ENCODE peak calls at places on chromosomes 2 and 18, in four cellular contexts. One of them, this sample, is unnamed.

GRCh38 chr18:31719363-31720006 is 35.1 kb upstream of the B4GALT6 start:
- DNase-seq in K562: no peak
- DNase-seq in GM12878: no peak
- DNase-seq in HepG2: no peak
- DNase-seq in this sample: no peak

GRCh38 chr2:223797811-223798721 is 39.3 kb downstream of the AP1S3 start:
- DNase-seq in K562: no peak
- DNase-seq in GM12878: peak
- DNase-seq in HepG2: peak
- DNase-seq in this sample: no peak

GRCh38 chr2:138087761-138088602 is 123.7 kb downstream of the HNMT start:
- DNase-seq in K562: no peak
- DNase-seq in GM12878: no peak
- DNase-seq in HepG2: no peak
- DNase-seq in this sample: no peak

GRCh38 chr2:240821429-240821778 is 1.4 kb upstream of the KIF1A start:
- DNase-seq in K562: no peak
- DNase-seq in GM12878: no peak
- DNase-seq in HepG2: no peak
- DNase-seq in this sample: no peak

GRCh38 chr2:239714116-239714515 is 311.0 kb downstream of the NDUFA10 start:
- DNase-seq in K562: no peak
- DNase-seq in GM12878: no peak
- DNase-seq in HepG2: no peak
- DNase-seq in this sample: no peak

GRCh38 chr2:196453613-196454047 is 185.9 kb upstream of the CCDC150 start:
- DNase-seq in K562: peak
- DNase-seq in GM12878: peak
- DNase-seq in HepG2: peak
- DNase-seq in this sample: peak

GRCh38 chr2:207241198-207241597 is 75.5 kb upstream of the KLF7 start:
- DNase-seq in K562: no peak
- DNase-seq in GM12878: no peak
- DNase-seq in HepG2: no peak
- DNase-seq in this sample: no peak

GRCh38 chr2:236459393-236459792 is 110.2 kb upstream of the ACKR3 start:
- DNase-seq in K562: no peak
- DNase-seq in GM12878: no peak
- DNase-seq in HepG2: no peak
- DNase-seq in this sample: no peak

GRCh38 chr2:148888003-148888501 is 13.0 kb downstream of the KIF5C start:
- DNase-seq in K562: no peak
- DNase-seq in GM12878: no peak
- DNase-seq in HepG2: no peak
- DNase-seq in this sample: peak

GRCh38 chr2:27428978-27429541 is 629 bp downstream of the NRBP1 start:
- DNase-seq in K562: peak
- DNase-seq in GM12878: no peak
- DNase-seq in HepG2: peak
- DNase-seq in this sample: peak

GRCh38 chr2:203599509-203599908 is 64.4 kb upstream of the RAPH1 start:
- DNase-seq in K562: no peak
- DNase-seq in GM12878: peak
- DNase-seq in HepG2: no peak
- DNase-seq in this sample: no peak

GRCh38 chr2:42217307-42217706 is 48.2 kb downstream of the EML4 start:
- DNase-seq in K562: no peak
- DNase-seq in GM12878: no peak
- DNase-seq in HepG2: peak
- DNase-seq in this sample: no peak

GRCh38 chr2:112061840-112062239 is 6.8 kb downstream of the TMEM87B start:
- DNase-seq in K562: no peak
- DNase-seq in GM12878: no peak
- DNase-seq in HepG2: no peak
- DNase-seq in this sample: no peak

GRCh38 chr18:50193796-50194622 is 938 bp downstream of the MYO5B start:
- DNase-seq in K562: no peak
- DNase-seq in GM12878: no peak
- DNase-seq in HepG2: no peak
- DNase-seq in this sample: peak

GRCh38 chr2:94622113-94622618 is 249.1 kb upstream of the TEKT4 start:
- DNase-seq in K562: no peak
- DNase-seq in GM12878: no peak
- DNase-seq in HepG2: no peak
- DNase-seq in this sample: no peak

GRCh38 chr2:223916181-223916900 is 28.8 kb downstream of the WDFY1 start:
- DNase-seq in K562: no peak
- DNase-seq in GM12878: no peak
- DNase-seq in HepG2: no peak
- DNase-seq in this sample: no peak

GRCh38 chr2:48619526-48619925 is 1.9 kb downstream of the GTF2A1L start:
- DNase-seq in K562: no peak
- DNase-seq in GM12878: no peak
- DNase-seq in HepG2: no peak
- DNase-seq in this sample: no peak

DNA sequence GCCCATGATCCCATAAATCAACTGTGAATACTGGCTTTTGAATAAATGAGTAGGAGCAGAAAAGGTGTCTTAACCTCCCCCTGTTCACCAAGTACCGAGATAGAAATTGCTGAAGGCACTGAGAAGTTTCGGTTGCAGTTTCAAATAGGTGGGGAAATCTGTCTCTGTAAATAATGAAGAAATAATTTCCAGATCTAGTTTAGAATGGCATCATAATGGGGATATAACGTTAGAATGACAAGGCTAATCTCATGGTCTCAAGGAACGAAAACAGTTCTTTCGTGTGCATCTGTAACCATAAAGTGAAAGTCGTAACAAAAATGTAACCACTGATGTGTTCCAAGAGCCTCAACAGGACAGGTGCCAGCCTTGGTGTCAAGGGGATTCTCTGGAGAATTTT is 49.9 kb upstream of the TMEM18 start:
- DNase-seq in K562: no peak
- DNase-seq in GM12878: peak
- DNase-seq in HepG2: no peak
- DNase-seq in this sample: no peak
- TF ChIP-seq ETV6 in K562: no peak
- TF ChIP-seq ETV6 in GM12878: no peak
- TF ChIP-seq ETV6 in HepG2: no peak
- TF ChIP-seq ETV6 in this sample: no peak

GRCh38 chr2:8058652-8059051 is 623.2 kb upstream of the ID2 start:
- DNase-seq in K562: no peak
- DNase-seq in GM12878: no peak
- DNase-seq in HepG2: no peak
- DNase-seq in this sample: no peak
- TF ChIP-seq ETV6 in K562: no peak
- TF ChIP-seq ETV6 in GM12878: no peak
- TF ChIP-seq ETV6 in HepG2: no peak
- TF ChIP-seq ETV6 in this sample: no peak

DNA sequence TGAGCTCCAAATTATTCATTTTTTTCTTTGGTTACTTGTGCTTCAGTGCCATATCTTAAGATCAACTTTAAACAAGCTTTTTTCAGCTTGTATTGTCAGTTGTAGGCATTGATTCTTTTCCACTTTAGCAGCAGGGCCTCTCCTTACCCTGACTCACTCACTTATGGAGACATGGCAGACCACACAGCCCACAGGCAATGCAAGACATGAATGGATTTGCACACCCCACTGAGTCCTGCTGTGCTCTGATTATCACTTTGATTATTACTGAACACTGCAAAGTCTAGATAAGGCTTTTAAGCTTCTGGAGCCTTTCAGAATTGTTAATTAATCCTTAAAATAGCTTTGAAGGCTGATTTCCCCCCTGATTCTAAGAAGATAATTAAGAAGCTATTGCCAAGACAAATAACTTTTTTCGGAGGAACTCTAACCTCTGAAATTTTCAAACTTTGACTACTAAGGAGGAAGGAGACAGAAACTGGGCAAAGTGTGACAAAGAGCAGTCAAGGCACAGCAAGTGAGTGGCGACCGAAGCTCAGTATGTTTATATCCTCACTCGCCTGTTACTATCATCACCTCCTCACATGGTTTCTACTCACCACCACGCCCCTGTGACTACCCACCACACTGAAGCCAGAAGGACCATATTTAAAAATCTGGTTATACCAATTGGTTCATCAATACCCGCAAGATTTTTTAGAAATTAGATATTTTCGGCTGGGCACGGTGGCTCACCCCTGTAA is 43.3 kb downstream of the CACNB4 start:
- DNase-seq in K562: no peak
- DNase-seq in GM12878: no peak
- DNase-seq in HepG2: no peak
- DNase-seq in this sample: no peak
- TF ChIP-seq ETV6 in K562: no peak
- TF ChIP-seq ETV6 in GM12878: no peak
- TF ChIP-seq ETV6 in HepG2: no peak
- TF ChIP-seq ETV6 in this sample: no peak

GRCh38 chr2:231512222-231512621 is 18.0 kb downstream of the NMUR1 start:
- DNase-seq in K562: no peak
- DNase-seq in GM12878: no peak
- DNase-seq in HepG2: no peak
- DNase-seq in this sample: no peak
- TF ChIP-seq ETV6 in K562: no peak
- TF ChIP-seq ETV6 in GM12878: no peak
- TF ChIP-seq ETV6 in HepG2: no peak
- TF ChIP-seq ETV6 in this sample: no peak

DNA sequence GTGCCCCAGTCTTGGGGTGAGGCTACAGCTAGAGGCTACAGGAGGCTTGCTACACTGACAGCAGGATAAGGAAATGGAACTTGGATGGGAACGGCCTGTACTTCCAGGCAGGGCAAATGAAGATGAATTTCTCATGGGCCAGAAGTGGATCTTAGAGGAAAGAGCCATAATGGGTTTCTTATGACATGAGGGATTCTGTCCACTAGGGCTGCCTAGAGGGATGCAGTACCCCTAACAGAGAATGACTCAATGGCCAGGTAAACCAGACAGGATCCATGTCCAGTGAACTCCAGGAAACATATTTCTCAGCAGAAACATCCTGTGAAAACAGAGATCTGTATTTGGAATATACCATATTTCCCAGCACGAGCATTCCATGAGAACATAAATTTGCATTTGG is 11.4 kb upstream of the SLC35F5 start:
- DNase-seq in K562: no peak
- DNase-seq in GM12878: no peak
- DNase-seq in HepG2: no peak
- DNase-seq in this sample: no peak
- TF ChIP-seq ETV6 in K562: no peak
- TF ChIP-seq ETV6 in GM12878: no peak
- TF ChIP-seq ETV6 in HepG2: no peak
- TF ChIP-seq ETV6 in this sample: no peak

DNA sequence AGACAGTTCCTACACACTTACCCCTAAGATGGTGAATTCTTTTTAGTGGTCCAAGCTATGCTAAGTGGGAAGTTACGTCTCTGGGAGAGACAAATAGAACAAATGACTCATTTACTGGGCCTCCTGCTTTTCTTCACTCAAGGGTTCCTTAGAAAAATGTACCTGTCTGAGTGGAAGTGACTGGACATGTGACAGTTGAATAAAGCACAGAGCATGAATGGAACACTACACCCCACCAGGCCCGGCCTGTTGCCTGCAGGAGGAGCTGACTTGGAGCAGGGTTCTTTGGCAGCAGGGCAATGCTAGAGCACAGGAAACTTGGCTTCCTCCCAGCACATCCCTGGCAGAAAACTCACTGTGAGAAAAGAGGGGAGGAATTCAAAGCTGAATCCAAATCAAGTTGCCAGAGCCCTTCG is 451.0 kb upstream of the SETBP1 start:
- DNase-seq in K562: no peak
- DNase-seq in GM12878: no peak
- DNase-seq in HepG2: no peak
- DNase-seq in this sample: no peak
- TF ChIP-seq ETV6 in K562: no peak
- TF ChIP-seq ETV6 in GM12878: no peak
- TF ChIP-seq ETV6 in HepG2: no peak
- TF ChIP-seq ETV6 in this sample: no peak

GRCh38 chr2:108220191-108220590 is 19.6 kb upstream of the SULT1C3 start:
- DNase-seq in K562: no peak
- DNase-seq in GM12878: no peak
- DNase-seq in HepG2: no peak
- DNase-seq in this sample: no peak

GRCh38 chr2:108215794-108216211 is 24.0 kb upstream of the SULT1C3 start:
- DNase-seq in K562: no peak
- DNase-seq in GM12878: no peak
- DNase-seq in HepG2: peak
- DNase-seq in this sample: no peak

GRCh38 chr2:108219688-108220087 is 20.1 kb upstream of the SULT1C3 start:
- DNase-seq in K562: no peak
- DNase-seq in GM12878: no peak
- DNase-seq in HepG2: no peak
- DNase-seq in this sample: no peak

GRCh38 chr2:108220942-108221541 is 18.7 kb upstream of the SULT1C3 start:
- DNase-seq in K562: no peak
- DNase-seq in GM12878: no peak
- DNase-seq in HepG2: no peak
- DNase-seq in this sample: no peak

GRCh38 chr2:108217211-108217610 is 22.6 kb upstream of the SULT1C3 start:
- DNase-seq in K562: no peak
- DNase-seq in GM12878: no peak
- DNase-seq in HepG2: no peak
- DNase-seq in this sample: no peak
- TF ChIP-seq ETV6 in K562: no peak
- TF ChIP-seq ETV6 in GM12878: no peak
- TF ChIP-seq ETV6 in HepG2: no peak
- TF ChIP-seq ETV6 in this sample: no peak

This sample was measured in WTC11.